ENCODE peak calls at places on chromosomes 2 and 18, in six cellular contexts. O, A, U, Q, S and Z are unnamed samples.

GRCh38 chr18:35671952-35672603 is 90.5 kb downstream of the GALNT1 start:
- DNase-seq in O (no peak), A (no peak), U (no peak), Q (no peak), S (no peak), Z (no peak)

GRCh38 chr2:140990416-140990815 is 1140.4 kb downstream of the LRP1B start:
- DNase-seq in O (peak), A (peak), U (no peak), Q (no peak), S (no peak), Z (no peak)

GRCh38 chr2:191345788-191346187 is 100.6 kb downstream of the MYO1B start:
- DNase-seq in O (peak), A (peak), U (no peak), Q (no peak), S (no peak), Z (no peak)

GRCh38 chr2:129923265-129924141 is 56.0 kb upstream of the RAB6C start:
- DNase-seq in O (peak), A (peak), U (peak), Q (peak), S (no peak), Z (no peak)

GRCh38 chr18:13219012-13219396 is 444 bp downstream of the LDLRAD4 start:
- DNase-seq in O (no peak), A (no peak), U (no peak), Q (no peak), S (no peak), Z (no peak)

GRCh38 chr2:238855891-238856580 is 8.2 kb downstream of the TWIST2 start:
- DNase-seq in O (no peak), A (no peak), U (no peak), Q (no peak), S (no peak), Z (no peak)

GRCh38 chr2:55530539-55531081 is 11.1 kb downstream of the CFAP36 start:
- DNase-seq in O (no peak), A (no peak), U (no peak), Q (no peak), S (no peak), Z (no peak)

GRCh38 chr2:20507711-20508110 is 60.8 kb downstream of the RHOB start:
- DNase-seq in O (no peak), A (no peak), U (no peak), Q (no peak), S (no peak), Z (no peak)

GRCh38 chr18:48295586-48296311 is 113.4 kb downstream of the ZBTB7C start:
- DNase-seq in O (no peak), A (peak), U (no peak), Q (no peak), S (peak), Z (no peak)

GRCh38 chr18:11950824-11951223 is 30.5 kb upstream of the IMPA2 start:
- DNase-seq in O (no peak), A (no peak), U (no peak), Q (no peak), S (no peak), Z (no peak)

GRCh38 chr18:49368161-49368875 is 92.1 kb downstream of the DYM start:
- DNase-seq in O (no peak), A (no peak), U (no peak), Q (no peak), S (no peak), Z (no peak)

GRCh38 chr2:54455584-54456525 is at the start of gene SPTBN1:
- DNase-seq in O (peak), A (peak), U (peak), Q (peak), S (peak), Z (peak)

GRCh38 chr18:57595347-57595746 is 8.8 kb upstream of the FECH start:
- DNase-seq in O (no peak), A (no peak), U (no peak), Q (no peak), S (no peak), Z (no peak)

GRCh38 chr2:60707750-60708371 is 48.2 kb upstream of the PAPOLG start:
- DNase-seq in O (peak), A (peak), U (peak), Q (peak), S (no peak), Z (no peak)

GRCh38 chr2:9982248-9982647 is 30.8 kb downstream of the GRHL1 start:
- DNase-seq in O (peak), A (no peak), U (no peak), Q (no peak), S (no peak), Z (no peak)

GRCh38 chr2:28980368-28981015 is 606 bp upstream of the TOGARAM2 start:
- DNase-seq in O (no peak), A (no peak), U (no peak), Q (no peak), S (no peak), Z (no peak)

GRCh38 chr2:144834954-144835633 is 315.2 kb upstream of the ZEB2 start:
- DNase-seq in O (peak), A (no peak), U (no peak), Q (no peak), S (no peak), Z (no peak)

GRCh38 chr2:157304811-157305712 is 20.6 kb downstream of the ERMN start:
- DNase-seq in O (peak), A (peak), U (no peak), Q (no peak), S (no peak), Z (no peak)

GRCh38 chr2:241558532-241559488 is at the start of gene BOK:
- DNase-seq in O (peak), A (peak), U (no peak), Q (peak), S (no peak), Z (no peak)

GRCh38 chr2:85239102-85239501 is 88.7 kb downstream of the TGOLN2 start:
- DNase-seq in O (no peak), A (no peak), U (no peak), Q (no peak), S (no peak), Z (no peak)

GRCh38 chr18:8167036-8167435 is 442.2 kb upstream of the RAB12 start:
- DNase-seq in O (no peak), A (no peak), U (no peak), Q (no peak), S (no peak), Z (no peak)

GRCh38 chr18:35522130-35522959 is 24.6 kb upstream of the INO80C start:
- DNase-seq in O (no peak), A (no peak), U (no peak), Q (no peak), S (no peak), Z (no peak)

GRCh38 chr18:28248653-28249052 is 71.7 kb upstream of the CDH2 start:
- DNase-seq in O (no peak), A (no peak), U (no peak), Q (no peak), S (no peak), Z (no peak)

GRCh38 chr2:212711851-212712250 is 173.2 kb upstream of the ERBB4 start:
- DNase-seq in O (peak), A (peak), U (no peak), Q (no peak), S (no peak), Z (no peak)

GRCh38 chr18:7133181-7133580 is 15.6 kb upstream of the LAMA1 start:
- DNase-seq in O (no peak), A (peak), U (no peak), Q (peak), S (no peak), Z (no peak)

GRCh38 chr2:190123956-190124355 is 61.4 kb upstream of the MSTN start:
- DNase-seq in O (peak), A (peak), U (no peak), Q (peak), S (no peak), Z (no peak)